ENCODE peak calls at places on chromosomes 12 and 14, in four cellular contexts. A is HepG2, P is heart right ventricle, D is GM12878. B is an unnamed sample. For H3K9me3 and H3K4me1, the result is how much of the 10 kb centered on the place peaks cover.

GRCh38 chr14:75277000-75277795 is 1.4 kb upstream of the FOS start:
- DNase-seq in A (peak), P (peak), D (no peak), B (peak)

GRCh38 chr12:41466762-41467270 is 278.7 kb downstream of the PDZRN4 start:
- DNase-seq in A (no peak), P (no peak), D (no peak), B (no peak)

GRCh38 chr12:6632026-6632978 is 3.5 kb downstream of the LPAR5 start:
- DNase-seq in A (no peak), P (no peak), D (peak), B (no peak)

GRCh38 chr12:23083267-23083666 is 458.3 kb downstream of the ETNK1 start:
- DNase-seq in A (no peak), P (no peak), D (no peak), B (no peak)

GRCh38 chr12:115785548-115785947 is 491.9 kb downstream of the MED13L start:
- DNase-seq in A (no peak), P (no peak), D (no peak), B (no peak)

GRCh38 chr12:110744176-110744575 is 1.5 kb upstream of the PPP1CC start:
- DNase-seq in A (peak), P (no peak), D (no peak), B (no peak)

GRCh38 chr12:24489939-24490338 is 459.0 kb downstream of the BCAT1 start:
- DNase-seq in A (no peak), P (no peak), D (no peak), B (no peak)

GRCh38 chr12:2336409-2336829 is 283.6 kb downstream of the CACNA1C start:
- DNase-seq in A (no peak), P (no peak), D (peak), B (no peak)

GRCh38 chr12:93547778-93548177 is 24.7 kb upstream of the SOCS2 start:
- DNase-seq in A (no peak), P (no peak), D (no peak), B (no peak)

GRCh38 chr14:38221077-38221476 is 13.4 kb downstream of the SSTR1 start:
- DNase-seq in A (no peak), P (no peak), D (no peak), B (no peak)

GRCh38 chr12:32754101-32754500 is 1.6 kb downstream of the YARS2 start:
- DNase-seq in A (no peak), P (no peak), D (no peak), B (no peak)

GRCh38 chr14:37842106-37842505 is 246.7 kb downstream of the TTC6 start:
- DNase-seq in A (no peak), P (no peak), D (no peak), B (no peak)

GRCh38 chr14:103699901-103700752 is 15.1 kb downstream of the XRCC3 start:
- DNase-seq in A (no peak), P (no peak), D (no peak), B (no peak)

GRCh38 chr14:89401783-89402182 is 15.2 kb downstream of the FOXN3 start:
- DNase-seq in A (no peak), P (no peak), D (no peak), B (no peak)

GRCh38 chr12:42014972-42015371 is 129.7 kb downstream of the GXYLT1 start:
- DNase-seq in A (no peak), P (no peak), D (no peak), B (no peak)

GRCh38 chr12:12818693-12819092 is 5.5 kb downstream of the DDX47 start:
- DNase-seq in A (no peak), P (no peak), D (no peak), B (no peak)

GRCh38 chr12:15526033-15526432 is 203.7 kb downstream of the PTPRO start:
- DNase-seq in A (no peak), P (no peak), D (peak), B (no peak)

GRCh38 chr12:19801941-19802340 is 362.6 kb downstream of the AEBP2 start:
- DNase-seq in A (no peak), P (no peak), D (no peak), B (no peak)

GRCh38 chr12:113135178-113136127 is at the start of gene RASAL1:
- DNase-seq in A (peak), P (no peak), D (no peak), B (no peak)

GRCh38 chr12:76726626-76727025 is 37.3 kb upstream of the ZDHHC17 start:
- DNase-seq in A (no peak), P (no peak), D (no peak), B (no peak)

GRCh38 chr14:100155049-100155621 is 4.3 kb downstream of the DEGS2 start:
- DNase-seq in A (peak), P (peak), D (no peak), B (no peak)

GRCh38 chr12:57224278-57224972 is 5.1 kb upstream of the SHMT2 start:
- DNase-seq in A (no peak), P (no peak), D (no peak), B (no peak)

GRCh38 chr12:55946553-55946952 is 15.6 kb downstream of the DGKA start:
- DNase-seq in A (no peak), P (no peak), D (no peak), B (no peak)

GRCh38 chr14:95535226-95536021 is 574 bp downstream of the GLRX5 start:
- DNase-seq in A (no peak), P (peak), D (no peak), B (peak)

GRCh38 chr14:23300687-23301223 is 1.9 kb downstream of the PPP1R3E start:
- DNase-seq in A (peak), P (peak), D (no peak), B (no peak)

GRCh38 chr12:80707830-80708534 is 548 bp downstream of the MYF6 start:
- DNase-seq in A (no peak), P (no peak), D (no peak), B (no peak)

GRCh38 chr14:19941668-19942067 is 11.0 kb downstream of the OR4K1 start:
- DNase-seq in A (no peak), P (no peak), D (no peak), B (no peak)

GRCh38 chr14:19949218-19949617 is 18.5 kb downstream of the OR4K1 start:
- DNase-seq in A (no peak), P (no peak), D (no peak), B (no peak)

GRCh38 chr14:19947413-19948090 is 16.8 kb downstream of the OR4K1 start:
- DNase-seq in A (no peak), P (no peak), D (no peak), B (no peak)
- H3K9me3 ChIP-seq in A (under half), P (under half), D (under half), B (under half)

GRCh38 chr14:36505193-36505815 is 14.7 kb downstream of the NKX2-1 start:
- DNase-seq in A (no peak), P (no peak), D (no peak), B (peak)
- H3K4me1 ChIP-seq in A (under half), P (under half), D (under half), B (under half)

GRCh38 chr12:131384544-131384855 is 326.4 kb upstream of the SFSWAP start:
- DNase-seq in A (no peak), P (no peak), D (no peak), B (no peak)
- H3K9me3 ChIP-seq in A (under half), P (under half), D (under half), B (under half)

GRCh38 chr12:108826115-108826806 is 31.1 kb downstream of the SSH1 start:
- DNase-seq in A (no peak), P (peak), D (no peak), B (no peak)
- H3K4me1 ChIP-seq in A (under half), P (half or more), D (half or more), B (half or more)

GRCh38 chr12:34338751-34339150 is 316.5 kb downstream of the ALG10 start:
- DNase-seq in A (no peak), P (no peak), D (no peak), B (no peak)
- H3K9me3 ChIP-seq in A (under half), P (under half), D (under half), B (under half)

DNA sequence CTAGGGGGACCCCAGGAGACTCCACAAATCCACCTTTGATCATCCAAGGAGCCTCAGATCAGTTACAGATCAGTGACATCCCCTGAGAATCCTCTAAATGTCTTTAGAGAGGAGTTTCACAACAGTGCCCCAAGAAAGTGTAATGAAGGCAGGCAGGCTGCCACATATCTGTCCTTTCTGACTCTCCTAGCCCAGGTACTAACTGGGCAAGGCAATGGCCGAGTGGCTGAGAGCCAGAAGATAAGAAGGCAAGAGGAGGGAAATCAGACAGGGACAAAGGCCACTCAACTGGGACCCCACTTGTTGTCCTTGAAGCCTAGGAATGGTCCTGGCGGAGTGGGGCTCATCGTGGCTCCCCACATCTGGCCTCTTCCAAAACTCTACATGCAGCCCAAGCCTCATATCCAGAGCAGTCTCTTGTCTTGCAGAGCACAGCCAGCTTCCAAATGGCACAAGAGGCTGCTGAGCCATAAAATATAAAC is 11.6 kb downstream of the ACTN1 start:
- DNase-seq in A (no peak), P (no peak), D (no peak), B (no peak)
- H3K4me1 ChIP-seq in A (half or more), P (half or more), D (under half), B (half or more)

GRCh38 chr12:14390449-14390848 is 25.0 kb downstream of the ATF7IP start:
- DNase-seq in A (no peak), P (no peak), D (no peak), B (no peak)
- H3K9me3 ChIP-seq in A (under half), P (under half), D (under half), B (under half)

B was measured in upper lobe of right lung.